ENCODE peak calls at places on chromosomes 7 and 10, in ten cellular contexts. One of them, this sample, is unnamed.

GRCh38 chr7:116548506-116548905 is 23.7 kb downstream of the CAV1 start:
- DNase-seq in mucosa of descending colon: no peak
- DNase-seq in uterus: no peak
- DNase-seq in CD8-positive, alpha-beta T cell: no peak
- DNase-seq in BJ: no peak
- DNase-seq in cardiac muscle cell: no peak
- DNase-seq in PC-9: no peak
- DNase-seq in bronchial epithelial cell: no peak
- DNase-seq in hepatocyte: no peak
- DNase-seq in sigmoid colon: no peak
- DNase-seq in this sample: no peak

GRCh38 chr7:137801003-137801402 is 45.8 kb downstream of the DGKI start:
- DNase-seq in uterus: no peak
- DNase-seq in CD8-positive, alpha-beta T cell: no peak
- DNase-seq in PC-9: no peak
- DNase-seq in mucosa of descending colon: no peak
- DNase-seq in BJ: no peak
- DNase-seq in cardiac muscle cell: no peak
- DNase-seq in sigmoid colon: no peak
- DNase-seq in hepatocyte: no peak
- DNase-seq in bronchial epithelial cell: peak; percentile 71
- DNase-seq in this sample: no peak

GRCh38 chr10:91700273-91700672 is 67.4 kb upstream of the PPP1R3C start:
- DNase-seq in CD8-positive, alpha-beta T cell: no peak
- DNase-seq in PC-9: no peak
- DNase-seq in bronchial epithelial cell: no peak
- DNase-seq in cardiac muscle cell: no peak
- DNase-seq in BJ: no peak
- DNase-seq in sigmoid colon: no peak
- DNase-seq in hepatocyte: no peak
- DNase-seq in uterus: no peak
- DNase-seq in mucosa of descending colon: no peak
- DNase-seq in this sample: no peak

GRCh38 chr10:128161031-128161430 is 34.8 kb upstream of the MKI67 start:
- DNase-seq in PC-9: no peak
- DNase-seq in CD8-positive, alpha-beta T cell: no peak
- DNase-seq in cardiac muscle cell: no peak
- DNase-seq in bronchial epithelial cell: no peak
- DNase-seq in hepatocyte: no peak
- DNase-seq in uterus: no peak
- DNase-seq in mucosa of descending colon: no peak
- DNase-seq in sigmoid colon: no peak
- DNase-seq in BJ: no peak
- DNase-seq in this sample: no peak

GRCh38 chr10:45001382-45002148 is 842 bp downstream of the ZNF22 start:
- DNase-seq in CD8-positive, alpha-beta T cell: peak; percentile 27
- DNase-seq in bronchial epithelial cell: peak; percentile 85
- DNase-seq in BJ: no peak
- DNase-seq in sigmoid colon: peak; percentile 83
- DNase-seq in hepatocyte: peak; percentile 68
- DNase-seq in cardiac muscle cell: peak; percentile 62
- DNase-seq in PC-9: peak; percentile 79
- DNase-seq in mucosa of descending colon: peak; percentile 78
- DNase-seq in uterus: peak; percentile 63
- DNase-seq in this sample: peak; percentile 87

GRCh38 chr7:108600399-108600798 is 30.7 kb downstream of the DNAJB9 start:
- DNase-seq in sigmoid colon: no peak
- DNase-seq in hepatocyte: no peak
- DNase-seq in BJ: no peak
- DNase-seq in uterus: no peak
- DNase-seq in bronchial epithelial cell: no peak
- DNase-seq in mucosa of descending colon: no peak
- DNase-seq in PC-9: no peak
- DNase-seq in cardiac muscle cell: no peak
- DNase-seq in CD8-positive, alpha-beta T cell: no peak
- DNase-seq in this sample: no peak

GRCh38 chr10:50367732-50368131 is 116.4 kb upstream of the ASAH2 start:
- DNase-seq in PC-9: no peak
- DNase-seq in cardiac muscle cell: peak; percentile 55
- DNase-seq in mucosa of descending colon: no peak
- DNase-seq in sigmoid colon: no peak
- DNase-seq in BJ: no peak
- DNase-seq in hepatocyte: peak; percentile 36
- DNase-seq in bronchial epithelial cell: peak; percentile 26
- DNase-seq in uterus: no peak
- DNase-seq in CD8-positive, alpha-beta T cell: no peak
- DNase-seq in this sample: no peak

GRCh38 chr10:68153473-68154210 is 44.4 kb downstream of the MYPN start:
- DNase-seq in bronchial epithelial cell: peak; percentile 99
- DNase-seq in BJ: peak; percentile 89
- DNase-seq in CD8-positive, alpha-beta T cell: no peak
- DNase-seq in sigmoid colon: no peak
- DNase-seq in mucosa of descending colon: no peak
- DNase-seq in PC-9: peak; percentile 100
- DNase-seq in uterus: no peak
- DNase-seq in hepatocyte: peak; percentile 85
- DNase-seq in cardiac muscle cell: peak; percentile 46
- DNase-seq in this sample: peak; percentile 84

GRCh38 chr7:35802649-35803048 is 1.8 kb downstream of the SEPTIN7 start:
- DNase-seq in CD8-positive, alpha-beta T cell: no peak
- DNase-seq in mucosa of descending colon: no peak
- DNase-seq in sigmoid colon: no peak
- DNase-seq in PC-9: no peak
- DNase-seq in uterus: no peak
- DNase-seq in bronchial epithelial cell: no peak
- DNase-seq in cardiac muscle cell: peak; percentile 25
- DNase-seq in hepatocyte: no peak
- DNase-seq in BJ: no peak
- DNase-seq in this sample: no peak

GRCh38 chr10:63713191-63714144 is 192.3 kb downstream of the REEP3 start:
- DNase-seq in uterus: peak; percentile 86
- DNase-seq in bronchial epithelial cell: peak; percentile 48
- DNase-seq in PC-9: no peak
- DNase-seq in hepatocyte: peak; percentile 83
- DNase-seq in CD8-positive, alpha-beta T cell: no peak
- DNase-seq in BJ: no peak
- DNase-seq in sigmoid colon: peak; percentile 93
- DNase-seq in cardiac muscle cell: peak; percentile 61
- DNase-seq in mucosa of descending colon: peak; percentile 83
- DNase-seq in this sample: no peak

GRCh38 chr10:96642973-96643372 is 56.2 kb upstream of the TM9SF3 start:
- DNase-seq in bronchial epithelial cell: peak; percentile 11
- DNase-seq in mucosa of descending colon: peak; percentile 80
- DNase-seq in CD8-positive, alpha-beta T cell: peak; percentile 30
- DNase-seq in sigmoid colon: peak; percentile 70
- DNase-seq in uterus: peak; percentile 21
- DNase-seq in cardiac muscle cell: peak; percentile 76
- DNase-seq in BJ: no peak
- DNase-seq in PC-9: no peak
- DNase-seq in hepatocyte: peak; percentile 55
- DNase-seq in this sample: peak; percentile 29

GRCh38 chr10:96645191-96645721 is 58.4 kb upstream of the TM9SF3 start:
- DNase-seq in sigmoid colon: no peak
- DNase-seq in uterus: no peak
- DNase-seq in PC-9: no peak
- DNase-seq in cardiac muscle cell: no peak
- DNase-seq in CD8-positive, alpha-beta T cell: no peak
- DNase-seq in mucosa of descending colon: no peak
- DNase-seq in hepatocyte: no peak
- DNase-seq in bronchial epithelial cell: no peak
- DNase-seq in BJ: no peak
- DNase-seq in this sample: peak; percentile 18

GRCh38 chr10:96642530-96642929 is 55.7 kb upstream of the TM9SF3 start:
- DNase-seq in uterus: no peak
- DNase-seq in CD8-positive, alpha-beta T cell: no peak
- DNase-seq in BJ: no peak
- DNase-seq in mucosa of descending colon: no peak
- DNase-seq in PC-9: no peak
- DNase-seq in sigmoid colon: no peak
- DNase-seq in cardiac muscle cell: no peak
- DNase-seq in bronchial epithelial cell: no peak
- DNase-seq in hepatocyte: no peak
- DNase-seq in this sample: no peak

GRCh38 chr10:96641896-96642295 is 55.1 kb upstream of the TM9SF3 start:
- DNase-seq in BJ: no peak
- DNase-seq in cardiac muscle cell: no peak
- DNase-seq in PC-9: no peak
- DNase-seq in hepatocyte: no peak
- DNase-seq in bronchial epithelial cell: no peak
- DNase-seq in mucosa of descending colon: no peak
- DNase-seq in CD8-positive, alpha-beta T cell: no peak
- DNase-seq in uterus: no peak
- DNase-seq in sigmoid colon: no peak
- DNase-seq in this sample: no peak

DNA sequence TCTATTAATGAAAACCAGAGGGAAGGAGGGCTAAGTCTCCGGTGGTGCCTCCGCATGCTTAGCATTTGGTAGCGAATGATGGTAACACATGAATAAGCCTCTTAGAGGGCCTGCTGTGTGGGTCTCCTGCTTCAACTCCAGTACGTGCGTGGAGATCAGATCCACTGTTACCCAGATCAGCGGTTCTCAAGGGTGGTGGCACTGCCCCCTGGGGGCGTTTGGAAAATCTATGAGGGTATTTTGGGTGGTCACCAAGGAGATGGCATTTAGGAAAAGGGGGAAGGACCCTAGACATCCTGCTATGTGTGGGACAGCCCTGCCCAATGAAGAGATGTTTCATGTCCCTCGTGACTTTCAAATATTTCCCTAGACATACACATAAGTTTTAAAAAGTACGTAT is 57.1 kb upstream of the TM9SF3 start:
- DNase-seq in uterus: no peak
- DNase-seq in cardiac muscle cell: no peak
- DNase-seq in PC-9: no peak
- DNase-seq in mucosa of descending colon: no peak
- DNase-seq in CD8-positive, alpha-beta T cell: no peak
- DNase-seq in BJ: no peak
- DNase-seq in bronchial epithelial cell: no peak
- DNase-seq in hepatocyte: no peak
- DNase-seq in sigmoid colon: no peak
- DNase-seq in this sample: no peak
- TF ChIP-seq CTCF in uterus: no peak
- TF ChIP-seq CTCF in cardiac muscle cell: no peak
- TF ChIP-seq CTCF in PC-9: no peak
- TF ChIP-seq CTCF in mucosa of descending colon: no peak
- TF ChIP-seq CTCF in CD8-positive, alpha-beta T cell: no peak
- TF ChIP-seq CTCF in BJ: no peak
- TF ChIP-seq CTCF in bronchial epithelial cell: no peak
- TF ChIP-seq CTCF in hepatocyte: no peak
- TF ChIP-seq CTCF in sigmoid colon: no peak
- TF ChIP-seq CTCF in this sample: no peak

GRCh38 chr7:85733163-85733915 is 546.5 kb upstream of the SEMA3D start:
- DNase-seq in bronchial epithelial cell: peak; percentile 8
- DNase-seq in BJ: no peak
- DNase-seq in sigmoid colon: no peak
- DNase-seq in hepatocyte: no peak
- DNase-seq in uterus: no peak
- DNase-seq in PC-9: peak; percentile 35
- DNase-seq in CD8-positive, alpha-beta T cell: no peak
- DNase-seq in cardiac muscle cell: no peak
- DNase-seq in mucosa of descending colon: no peak
- DNase-seq in this sample: no peak
- H3K36me3 ChIP-seq in bronchial epithelial cell: no peaks in the 10 kb centered on the region
- H3K36me3 ChIP-seq in BJ: no peaks in the 10 kb centered on the region
- H3K36me3 ChIP-seq in sigmoid colon: no peaks in the 10 kb centered on the region
- H3K36me3 ChIP-seq in hepatocyte: no peaks in the 10 kb centered on the region
- H3K36me3 ChIP-seq in uterus: no peaks in the 10 kb centered on the region
- H3K36me3 ChIP-seq in PC-9: no peaks in the 10 kb centered on the region
- H3K36me3 ChIP-seq in CD8-positive, alpha-beta T cell: no peaks in the 10 kb centered on the region
- H3K36me3 ChIP-seq in cardiac muscle cell: no peaks in the 10 kb centered on the region
- H3K36me3 ChIP-seq in mucosa of descending colon: no peaks in the 10 kb centered on the region
- H3K36me3 ChIP-seq in this sample: no peaks in the 10 kb centered on the region

GRCh38 chr7:123557631-123558505 is at the start of gene NDUFA5:
- DNase-seq in BJ: peak; percentile 91
- DNase-seq in sigmoid colon: peak; percentile 99
- DNase-seq in bronchial epithelial cell: peak; percentile 96
- DNase-seq in hepatocyte: peak; percentile 100
- DNase-seq in CD8-positive, alpha-beta T cell: peak; percentile 94
- DNase-seq in cardiac muscle cell: peak; percentile 100
- DNase-seq in uterus: peak; percentile 99
- DNase-seq in PC-9: peak; percentile 91
- DNase-seq in mucosa of descending colon: peak; percentile 95
- DNase-seq in this sample: peak; percentile 94

GRCh38 chr7:123555484-123555883 is 2.1 kb downstream of the NDUFA5 start:
- DNase-seq in hepatocyte: no peak
- DNase-seq in PC-9: no peak
- DNase-seq in BJ: no peak
- DNase-seq in bronchial epithelial cell: no peak
- DNase-seq in cardiac muscle cell: no peak
- DNase-seq in uterus: no peak
- DNase-seq in CD8-positive, alpha-beta T cell: no peak
- DNase-seq in mucosa of descending colon: no peak
- DNase-seq in sigmoid colon: no peak
- DNase-seq in this sample: no peak

GRCh38 chr7:123562121-123562520 is 4.5 kb upstream of the NDUFA5 start:
- DNase-seq in uterus: no peak
- DNase-seq in cardiac muscle cell: no peak
- DNase-seq in BJ: no peak
- DNase-seq in hepatocyte: no peak
- DNase-seq in mucosa of descending colon: no peak
- DNase-seq in CD8-positive, alpha-beta T cell: no peak
- DNase-seq in PC-9: no peak
- DNase-seq in bronchial epithelial cell: no peak
- DNase-seq in sigmoid colon: no peak
- DNase-seq in this sample: no peak

GRCh38 chr7:123557016-123557630 is 495 bp downstream of the NDUFA5 start:
- DNase-seq in sigmoid colon: no peak
- DNase-seq in cardiac muscle cell: peak; percentile 32
- DNase-seq in hepatocyte: peak; percentile 22
- DNase-seq in uterus: no peak
- DNase-seq in PC-9: no peak
- DNase-seq in CD8-positive, alpha-beta T cell: no peak
- DNase-seq in bronchial epithelial cell: no peak
- DNase-seq in mucosa of descending colon: no peak
- DNase-seq in BJ: no peak
- DNase-seq in this sample: no peak

GRCh38 chr7:123558506-123558874 is 872 bp upstream of the NDUFA5 start:
- DNase-seq in cardiac muscle cell: no peak
- DNase-seq in PC-9: no peak
- DNase-seq in mucosa of descending colon: no peak
- DNase-seq in sigmoid colon: no peak
- DNase-seq in BJ: no peak
- DNase-seq in CD8-positive, alpha-beta T cell: no peak
- DNase-seq in uterus: no peak
- DNase-seq in bronchial epithelial cell: no peak
- DNase-seq in hepatocyte: no peak
- DNase-seq in this sample: no peak
- H3K4me3 ChIP-seq in cardiac muscle cell: no peak overlapping the region
- H3K4me3 ChIP-seq in PC-9: peak overlapping the region; percentile 82
- H3K4me3 ChIP-seq in mucosa of descending colon: no peak overlapping the region
- H3K4me3 ChIP-seq in sigmoid colon: peak overlapping the region; percentile 91
- H3K4me3 ChIP-seq in BJ: peak overlapping the region; percentile 64
- H3K4me3 ChIP-seq in CD8-positive, alpha-beta T cell: peak overlapping the region; percentile 90
- H3K4me3 ChIP-seq in uterus: peak overlapping the region; percentile 87
- H3K4me3 ChIP-seq in bronchial epithelial cell: no peak overlapping the region
- H3K4me3 ChIP-seq in hepatocyte: no peak overlapping the region
- H3K4me3 ChIP-seq in this sample: peak overlapping the region; percentile 81

DNA sequence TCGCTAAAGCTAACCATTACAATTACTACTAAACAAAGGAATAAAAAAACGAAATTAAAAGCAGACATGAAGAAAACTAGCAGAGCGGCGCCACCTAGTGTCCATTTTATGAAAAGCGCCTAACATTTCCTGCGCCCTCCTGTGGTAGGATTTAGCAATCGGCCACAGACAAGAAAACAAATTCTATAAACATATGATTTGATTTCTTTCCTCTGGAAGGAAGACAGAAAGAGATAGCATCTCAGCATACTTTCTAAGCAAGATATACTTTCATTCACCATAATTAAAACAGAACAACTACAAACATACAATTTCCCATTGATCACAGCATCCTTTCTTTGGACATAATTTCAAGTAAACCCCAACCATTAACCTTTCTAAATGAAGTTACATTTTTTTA is 337.7 kb upstream of the NPVF start:
- DNase-seq in BJ: peak; percentile 15
- DNase-seq in cardiac muscle cell: peak; percentile 75
- DNase-seq in mucosa of descending colon: no peak
- DNase-seq in CD8-positive, alpha-beta T cell: peak; percentile 57
- DNase-seq in sigmoid colon: peak; percentile 81
- DNase-seq in uterus: peak; percentile 67
- DNase-seq in hepatocyte: peak; percentile 70
- DNase-seq in PC-9: peak; percentile 66
- DNase-seq in bronchial epithelial cell: peak; percentile 57
- DNase-seq in this sample: no peak
- TF ChIP-seq CTCF in BJ: peak; percentile 100
- TF ChIP-seq CTCF in cardiac muscle cell: peak; percentile 100
- TF ChIP-seq CTCF in mucosa of descending colon: peak; percentile 97
- TF ChIP-seq CTCF in CD8-positive, alpha-beta T cell: peak; percentile 100
- TF ChIP-seq CTCF in sigmoid colon: peak; percentile 100
- TF ChIP-seq CTCF in uterus: peak; percentile 100
- TF ChIP-seq CTCF in hepatocyte: peak; percentile 100
- TF ChIP-seq CTCF in PC-9: peak; percentile 100
- TF ChIP-seq CTCF in bronchial epithelial cell: peak; percentile 95
- TF ChIP-seq CTCF in this sample: peak; percentile 92